ENCODE peak calls at places on chromosome 7, in five cellular contexts. One of them, this sample, is unnamed. For H3K36me3, the result is how much of the 10 kb centered on the place peaks cover.

GRCh38 chr7:2138146-2138765 is 94.5 kb downstream of the MAD1L1 start:
- DNase-seq in hepatocyte: no peak
- DNase-seq in NT2/D1: no peak
- DNase-seq in GM23338: no peak
- DNase-seq in stomach: no peak
- DNase-seq in this sample: no peak

GRCh38 chr7:2575733-2576350 is 17.1 kb downstream of the IQCE start:
- DNase-seq in hepatocyte: no peak
- DNase-seq in NT2/D1: no peak
- DNase-seq in GM23338: no peak
- DNase-seq in stomach: no peak
- DNase-seq in this sample: no peak

GRCh38 chr7:120862987-120863386 is 5.0 kb upstream of the TSPAN12 start:
- DNase-seq in hepatocyte: no peak
- DNase-seq in NT2/D1: no peak
- DNase-seq in GM23338: no peak
- DNase-seq in stomach: no peak
- DNase-seq in this sample: no peak

GRCh38 chr7:13770305-13770704 is 219.2 kb downstream of the ETV1 start:
- DNase-seq in hepatocyte: no peak
- DNase-seq in NT2/D1: no peak
- DNase-seq in GM23338: no peak
- DNase-seq in stomach: no peak
- DNase-seq in this sample: no peak

GRCh38 chr7:101099969-101100781 is 14.9 kb downstream of the TRIM56 start:
- DNase-seq in hepatocyte: peak
- DNase-seq in NT2/D1: peak
- DNase-seq in GM23338: peak
- DNase-seq in stomach: peak
- DNase-seq in this sample: peak

GRCh38 chr7:142459557-142459963 is 201.7 kb upstream of the PRSS58 start:
- DNase-seq in hepatocyte: peak
- DNase-seq in NT2/D1: peak
- DNase-seq in GM23338: peak
- DNase-seq in stomach: no peak
- DNase-seq in this sample: no peak

GRCh38 chr7:1244701-1245526 is 12.2 kb downstream of the UNCX start:
- DNase-seq in hepatocyte: no peak
- DNase-seq in NT2/D1: no peak
- DNase-seq in GM23338: no peak
- DNase-seq in stomach: no peak
- DNase-seq in this sample: no peak

GRCh38 chr7:35250452-35250851 is 3.4 kb downstream of the TBX20 start:
- DNase-seq in hepatocyte: no peak
- DNase-seq in NT2/D1: no peak
- DNase-seq in GM23338: no peak
- DNase-seq in stomach: no peak
- DNase-seq in this sample: no peak

GRCh38 chr7:108415821-108416536 is 40.3 kb downstream of the NRCAM start:
- DNase-seq in hepatocyte: no peak
- DNase-seq in NT2/D1: no peak
- DNase-seq in GM23338: no peak
- DNase-seq in stomach: no peak
- DNase-seq in this sample: no peak

GRCh38 chr7:133931053-133931452 is 196.1 kb upstream of the LRGUK start:
- DNase-seq in hepatocyte: no peak
- DNase-seq in NT2/D1: no peak
- DNase-seq in GM23338: no peak
- DNase-seq in stomach: no peak
- DNase-seq in this sample: no peak

GRCh38 chr7:124989911-124990310 is 60.3 kb upstream of the POT1 start:
- DNase-seq in hepatocyte: no peak
- DNase-seq in NT2/D1: no peak
- DNase-seq in GM23338: no peak
- DNase-seq in stomach: no peak
- DNase-seq in this sample: no peak

GRCh38 chr7:18684899-18685298 is 189.3 kb downstream of the HDAC9 start:
- DNase-seq in hepatocyte: no peak
- DNase-seq in NT2/D1: no peak
- DNase-seq in GM23338: no peak
- DNase-seq in stomach: no peak
- DNase-seq in this sample: no peak

GRCh38 chr7:44664756-44665461 is 58.5 kb downstream of the OGDH start:
- DNase-seq in hepatocyte: no peak
- DNase-seq in NT2/D1: no peak
- DNase-seq in GM23338: no peak
- DNase-seq in stomach: no peak
- DNase-seq in this sample: no peak

GRCh38 chr7:94525917-94526316 is 16.3 kb downstream of the CASD1 start:
- DNase-seq in hepatocyte: no peak
- DNase-seq in NT2/D1: no peak
- DNase-seq in GM23338: no peak
- DNase-seq in stomach: no peak
- DNase-seq in this sample: no peak

GRCh38 chr7:17339952-17340351 is 41.5 kb downstream of the AHR start:
- DNase-seq in hepatocyte: no peak
- DNase-seq in NT2/D1: no peak
- DNase-seq in GM23338: no peak
- DNase-seq in stomach: no peak
- DNase-seq in this sample: no peak

GRCh38 chr7:142873281-142873784 is 12.2 kb downstream of the TRPV6 start:
- DNase-seq in hepatocyte: no peak
- DNase-seq in NT2/D1: peak
- DNase-seq in GM23338: peak
- DNase-seq in stomach: peak
- DNase-seq in this sample: no peak

GRCh38 chr7:43585521-43585920 is 2.6 kb downstream of the STK17A start:
- DNase-seq in hepatocyte: peak
- DNase-seq in NT2/D1: no peak
- DNase-seq in GM23338: no peak
- DNase-seq in stomach: no peak
- DNase-seq in this sample: no peak

GRCh38 chr7:132575987-132576722 is at the start of gene PLXNA4:
- DNase-seq in hepatocyte: peak
- DNase-seq in NT2/D1: no peak
- DNase-seq in GM23338: peak
- DNase-seq in stomach: no peak
- DNase-seq in this sample: no peak

GRCh38 chr7:26863504-26864308 is 684 bp downstream of the SKAP2 start:
- DNase-seq in hepatocyte: no peak
- DNase-seq in NT2/D1: peak
- DNase-seq in GM23338: peak
- DNase-seq in stomach: no peak
- DNase-seq in this sample: no peak

GRCh38 chr7:155380221-155380861 is 77.6 kb upstream of the EN2 start:
- DNase-seq in hepatocyte: peak
- DNase-seq in NT2/D1: peak
- DNase-seq in GM23338: peak
- DNase-seq in stomach: peak
- DNase-seq in this sample: peak

GRCh38 chr7:6647541-6647940 is 10.4 kb downstream of the ZNF316 start:
- DNase-seq in hepatocyte: no peak
- DNase-seq in NT2/D1: no peak
- DNase-seq in GM23338: no peak
- DNase-seq in stomach: no peak
- DNase-seq in this sample: no peak

GRCh38 chr7:138400400-138400886 is 59.6 kb upstream of the TRIM24 start:
- DNase-seq in hepatocyte: no peak
- DNase-seq in NT2/D1: no peak
- DNase-seq in GM23338: no peak
- DNase-seq in stomach: no peak
- DNase-seq in this sample: no peak

GRCh38 chr7:73642834-73643233 is 18.5 kb upstream of the MLXIPL start:
- DNase-seq in hepatocyte: no peak
- DNase-seq in NT2/D1: no peak
- DNase-seq in GM23338: no peak
- DNase-seq in stomach: no peak
- DNase-seq in this sample: no peak

GRCh38 chr7:66211429-66211828 is 6.3 kb downstream of the TPST1 start:
- DNase-seq in hepatocyte: no peak
- DNase-seq in NT2/D1: no peak
- DNase-seq in GM23338: no peak
- DNase-seq in stomach: no peak
- DNase-seq in this sample: no peak

GRCh38 chr7:112266595-112267270 is 60.2 kb downstream of the ZNF277 start:
- DNase-seq in hepatocyte: no peak
- DNase-seq in NT2/D1: no peak
- DNase-seq in GM23338: no peak
- DNase-seq in stomach: no peak
- DNase-seq in this sample: no peak

GRCh38 chr7:27784399-27785053 is 44.6 kb downstream of the TAX1BP1 start:
- DNase-seq in hepatocyte: peak
- DNase-seq in NT2/D1: peak
- DNase-seq in GM23338: peak
- DNase-seq in stomach: no peak
- DNase-seq in this sample: no peak

GRCh38 chr7:111708072-111708471 is 145.8 kb upstream of the IMMP2L start:
- DNase-seq in hepatocyte: no peak
- DNase-seq in NT2/D1: no peak
- DNase-seq in GM23338: no peak
- DNase-seq in stomach: no peak
- DNase-seq in this sample: no peak

GRCh38 chr7:125516194-125516593 is 586.6 kb upstream of the POT1 start:
- DNase-seq in hepatocyte: peak
- DNase-seq in NT2/D1: no peak
- DNase-seq in GM23338: no peak
- DNase-seq in stomach: no peak
- DNase-seq in this sample: no peak

GRCh38 chr7:12237007-12237406 is 25.9 kb downstream of the TMEM106B start:
- DNase-seq in hepatocyte: no peak
- DNase-seq in NT2/D1: no peak
- DNase-seq in GM23338: no peak
- DNase-seq in stomach: no peak
- DNase-seq in this sample: no peak

GRCh38 chr7:12233175-12233574 is 22.1 kb downstream of the TMEM106B start:
- DNase-seq in hepatocyte: no peak
- DNase-seq in NT2/D1: no peak
- DNase-seq in GM23338: no peak
- DNase-seq in stomach: no peak
- DNase-seq in this sample: no peak

GRCh38 chr7:12235970-12236369 is 24.9 kb downstream of the TMEM106B start:
- DNase-seq in hepatocyte: no peak
- DNase-seq in NT2/D1: no peak
- DNase-seq in GM23338: no peak
- DNase-seq in stomach: no peak
- DNase-seq in this sample: no peak

GRCh38 chr7:12231097-12231496 is 20.0 kb downstream of the TMEM106B start:
- DNase-seq in hepatocyte: no peak
- DNase-seq in NT2/D1: no peak
- DNase-seq in GM23338: no peak
- DNase-seq in stomach: no peak
- DNase-seq in this sample: no peak

DNA sequence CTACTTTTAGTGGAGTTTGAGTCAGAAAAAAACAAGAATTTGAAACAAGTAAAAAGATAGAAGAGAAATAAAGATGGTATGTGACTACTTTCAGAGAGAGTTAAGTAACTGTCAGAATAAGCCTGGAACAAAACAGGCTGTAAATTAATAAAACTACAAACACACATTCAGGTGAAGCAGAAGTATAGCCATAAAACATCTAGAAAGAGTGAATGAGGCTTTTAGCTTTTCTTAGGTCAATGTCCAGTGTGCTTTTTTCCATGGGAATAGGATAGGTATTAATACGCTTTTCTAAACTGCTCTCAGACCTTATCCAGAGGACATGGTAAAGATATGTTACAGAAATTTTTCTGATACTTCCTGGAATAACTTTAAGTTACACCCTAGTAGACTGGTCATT is 23.2 kb downstream of the TMEM106B start:
- DNase-seq in hepatocyte: peak
- DNase-seq in NT2/D1: no peak
- DNase-seq in GM23338: no peak
- DNase-seq in stomach: no peak
- DNase-seq in this sample: no peak
- H3K36me3 ChIP-seq in hepatocyte: under half
- H3K36me3 ChIP-seq in NT2/D1: under half
- H3K36me3 ChIP-seq in GM23338: under half
- H3K36me3 ChIP-seq in stomach: under half
- H3K36me3 ChIP-seq in this sample: under half

GRCh38 chr7:105094966-105095365 is 81.0 kb downstream of the KMT2E start:
- DNase-seq in hepatocyte: no peak
- DNase-seq in NT2/D1: no peak
- DNase-seq in GM23338: no peak
- DNase-seq in stomach: no peak
- DNase-seq in this sample: no peak
- H3K36me3 ChIP-seq in hepatocyte: under half
- H3K36me3 ChIP-seq in NT2/D1: under half
- H3K36me3 ChIP-seq in GM23338: under half
- H3K36me3 ChIP-seq in stomach: under half
- H3K36me3 ChIP-seq in this sample: under half

DNA sequence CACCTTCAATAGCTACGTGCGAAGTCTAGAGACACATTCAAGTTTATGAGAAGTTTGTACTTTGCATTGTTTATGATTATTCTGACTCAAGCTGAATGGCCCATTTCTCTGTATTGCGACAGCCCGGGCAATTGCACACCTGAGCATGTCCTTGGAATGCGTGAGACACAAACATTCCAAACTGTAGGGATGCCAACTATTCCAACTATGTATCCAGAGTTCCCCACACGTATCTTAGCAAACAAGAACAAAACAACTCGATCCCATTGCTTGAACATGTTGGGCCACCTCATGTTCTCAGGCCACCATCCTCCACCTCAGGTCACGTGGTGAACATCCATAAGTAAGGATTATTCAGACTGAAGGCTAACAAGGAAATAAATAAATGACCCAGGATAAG is 51.4 kb upstream of the EGFR start:
- DNase-seq in hepatocyte: peak
- DNase-seq in NT2/D1: no peak
- DNase-seq in GM23338: peak
- DNase-seq in stomach: no peak
- DNase-seq in this sample: peak
- H3K36me3 ChIP-seq in hepatocyte: under half
- H3K36me3 ChIP-seq in NT2/D1: under half
- H3K36me3 ChIP-seq in GM23338: under half
- H3K36me3 ChIP-seq in stomach: under half
- H3K36me3 ChIP-seq in this sample: under half

GRCh38 chr7:85489498-85489897 is 302.6 kb upstream of the SEMA3D start:
- DNase-seq in hepatocyte: peak
- DNase-seq in NT2/D1: no peak
- DNase-seq in GM23338: no peak
- DNase-seq in stomach: no peak
- DNase-seq in this sample: no peak
- H3K36me3 ChIP-seq in hepatocyte: under half
- H3K36me3 ChIP-seq in NT2/D1: under half
- H3K36me3 ChIP-seq in GM23338: under half
- H3K36me3 ChIP-seq in stomach: under half
- H3K36me3 ChIP-seq in this sample: under half

GRCh38 chr7:105879782-105880181 is 3.4 kb upstream of the ATXN7L1 start:
- DNase-seq in hepatocyte: no peak
- DNase-seq in NT2/D1: no peak
- DNase-seq in GM23338: no peak
- DNase-seq in stomach: no peak
- DNase-seq in this sample: no peak
- H3K36me3 ChIP-seq in hepatocyte: under half
- H3K36me3 ChIP-seq in NT2/D1: under half
- H3K36me3 ChIP-seq in GM23338: under half
- H3K36me3 ChIP-seq in stomach: under half
- H3K36me3 ChIP-seq in this sample: under half

This sample was measured in lung.